ENCODE peak calls at places on chromosome 4, in four cellular contexts. K, E, B and U are unnamed samples. For H3K4me1, the result is how much of the 10 kb centered on the place peaks cover.

GRCh38 chr4:89579776-89580175 is 257.2 kb downstream of the SNCA start:
- DNase-seq in K (no peak), E (no peak), B (no peak), U (no peak)

GRCh38 chr4:78951862-78952472 is 12.7 kb upstream of the PAQR3 start:
- DNase-seq in K (no peak), E (no peak), B (no peak), U (no peak)

GRCh38 chr4:154741877-154742851 is 1.6 kb upstream of the LRAT start:
- DNase-seq in K (peak), E (no peak), B (no peak), U (no peak)

GRCh38 chr4:37675587-37676290 is 10.4 kb downstream of the RELL1 start:
- DNase-seq in K (no peak), E (no peak), B (no peak), U (no peak)

GRCh38 chr4:82842593-82842992 is 44.0 kb upstream of the SCD5 start:
- DNase-seq in K (no peak), E (no peak), B (no peak), U (no peak)

GRCh38 chr4:39036172-39036571 is 4.0 kb upstream of the TMEM156 start:
- DNase-seq in K (peak), E (no peak), B (no peak), U (no peak)

GRCh38 chr4:102503831-102504786 is 3.0 kb downstream of the NFKB1 start:
- DNase-seq in K (no peak), E (no peak), B (no peak), U (no peak)

GRCh38 chr4:148874331-148874730 is 432.1 kb upstream of the NR3C2 start:
- DNase-seq in K (no peak), E (no peak), B (no peak), U (no peak)

GRCh38 chr4:40731792-40732245 is 17.9 kb upstream of the NSUN7 start:
- DNase-seq in K (no peak), E (no peak), B (peak), U (no peak)

GRCh38 chr4:120921456-120922389 is 803 bp downstream of the PRDM5 start:
- DNase-seq in K (peak), E (peak), B (peak), U (peak)

GRCh38 chr4:133452669-133453068 is 303.6 kb downstream of the PCDH10 start:
- DNase-seq in K (no peak), E (no peak), B (no peak), U (no peak)

GRCh38 chr4:114601304-114602052 is 2.9 kb downstream of the UGT8 start:
- DNase-seq in K (no peak), E (no peak), B (no peak), U (no peak)

GRCh38 chr4:122854444-122854843 is 27.8 kb downstream of the FGF2 start:
- DNase-seq in K (no peak), E (peak), B (no peak), U (no peak)

GRCh38 chr4:3532714-3533336 is 603 bp upstream of the LRPAP1 start:
- DNase-seq in K (no peak), E (peak), B (no peak), U (no peak)

GRCh38 chr4:85929926-85930325 is 429.9 kb downstream of the MAPK10 start:
- DNase-seq in K (no peak), E (no peak), B (no peak), U (no peak)

GRCh38 chr4:57075353-57075752 is 34.8 kb downstream of the IGFBP7 start:
- DNase-seq in K (no peak), E (no peak), B (no peak), U (no peak)

GRCh38 chr4:138659640-138660325 is 355.8 kb upstream of the NOCT start:
- DNase-seq in K (peak), E (no peak), B (no peak), U (no peak)

GRCh38 chr4:95231713-95232112 is 317.1 kb downstream of the UNC5C start:
- DNase-seq in K (no peak), E (no peak), B (no peak), U (no peak)

GRCh38 chr4:88341227-88342192 is 37.1 kb upstream of the HERC6 start:
- DNase-seq in K (peak), E (no peak), B (no peak), U (no peak)

GRCh38 chr4:46836584-46836983 is 72.5 kb downstream of the COX7B2 start:
- DNase-seq in K (no peak), E (no peak), B (no peak), U (no peak)

GRCh38 chr4:87419578-87420249 is 2.7 kb upstream of the NUDT9 start:
- DNase-seq in K (peak), E (no peak), B (no peak), U (no peak)

GRCh38 chr4:75710246-75710645 is 14.1 kb upstream of the USO1 start:
- DNase-seq in K (peak), E (no peak), B (no peak), U (no peak)

GRCh38 chr4:40909363-40909876 is 159.7 kb downstream of the NSUN7 start:
- DNase-seq in K (peak), E (peak), B (no peak), U (no peak)

GRCh38 chr4:17324431-17324830 is 187.5 kb downstream of the QDPR start:
- DNase-seq in K (peak), E (no peak), B (no peak), U (no peak)

GRCh38 chr4:55768291-55768690 is 51.3 kb upstream of the EXOC1L start:
- DNase-seq in K (peak), E (no peak), B (no peak), U (no peak)

GRCh38 chr4:110625593-110626292 is 2.9 kb upstream of the PITX2 start:
- DNase-seq in K (no peak), E (no peak), B (no peak), U (no peak)

GRCh38 chr4:67820903-67821302 is 62.9 kb downstream of the TMPRSS11D start:
- DNase-seq in K (no peak), E (no peak), B (no peak), U (no peak)

GRCh38 chr4:138734746-138735145 is 280.8 kb upstream of the NOCT start:
- DNase-seq in K (peak), E (no peak), B (no peak), U (no peak)

GRCh38 chr4:48756689-48757220 is 23.3 kb downstream of the FRYL start:
- DNase-seq in K (peak), E (no peak), B (no peak), U (no peak)

GRCh38 chr4:127145001-127145400 is 487.8 kb upstream of the INTU start:
- DNase-seq in K (no peak), E (no peak), B (no peak), U (no peak)

GRCh38 chr4:108043536-108043935 is 53.8 kb downstream of the HADH start:
- DNase-seq in K (no peak), E (no peak), B (no peak), U (no peak)

GRCh38 chr4:35228318-35228717 is 1016.0 kb downstream of the ARAP2 start:
- DNase-seq in K (no peak), E (no peak), B (no peak), U (no peak)

GRCh38 chr4:142372570-142373300 is 473.4 kb downstream of the INPP4B start:
- DNase-seq in K (no peak), E (no peak), B (no peak), U (no peak)

GRCh38 chr4:95676190-95676589 is 127.4 kb upstream of the UNC5C start:
- DNase-seq in K (no peak), E (no peak), B (no peak), U (no peak)

GRCh38 chr4:40238700-40239548 is 42.1 kb downstream of the RHOH start:
- DNase-seq in K (no peak), E (no peak), B (no peak), U (no peak)

GRCh38 chr4:22515888-22516541 is at the start of gene ADGRA3:
- DNase-seq in K (peak), E (peak), B (peak), U (peak)

GRCh38 chr4:54228064-54228527 is 997 bp upstream of the PDGFRA start:
- DNase-seq in K (peak), E (peak), B (peak), U (peak)

GRCh38 chr4:54227261-54228063 is 1.6 kb upstream of the PDGFRA start:
- DNase-seq in K (peak), E (peak), B (no peak), U (no peak)

GRCh38 chr4:54224960-54225670 is 4.0 kb upstream of the PDGFRA start:
- DNase-seq in K (no peak), E (no peak), B (no peak), U (no peak)

GRCh38 chr4:54226399-54227260 is 2.5 kb upstream of the PDGFRA start:
- DNase-seq in K (peak), E (peak), B (peak), U (no peak)

DNA sequence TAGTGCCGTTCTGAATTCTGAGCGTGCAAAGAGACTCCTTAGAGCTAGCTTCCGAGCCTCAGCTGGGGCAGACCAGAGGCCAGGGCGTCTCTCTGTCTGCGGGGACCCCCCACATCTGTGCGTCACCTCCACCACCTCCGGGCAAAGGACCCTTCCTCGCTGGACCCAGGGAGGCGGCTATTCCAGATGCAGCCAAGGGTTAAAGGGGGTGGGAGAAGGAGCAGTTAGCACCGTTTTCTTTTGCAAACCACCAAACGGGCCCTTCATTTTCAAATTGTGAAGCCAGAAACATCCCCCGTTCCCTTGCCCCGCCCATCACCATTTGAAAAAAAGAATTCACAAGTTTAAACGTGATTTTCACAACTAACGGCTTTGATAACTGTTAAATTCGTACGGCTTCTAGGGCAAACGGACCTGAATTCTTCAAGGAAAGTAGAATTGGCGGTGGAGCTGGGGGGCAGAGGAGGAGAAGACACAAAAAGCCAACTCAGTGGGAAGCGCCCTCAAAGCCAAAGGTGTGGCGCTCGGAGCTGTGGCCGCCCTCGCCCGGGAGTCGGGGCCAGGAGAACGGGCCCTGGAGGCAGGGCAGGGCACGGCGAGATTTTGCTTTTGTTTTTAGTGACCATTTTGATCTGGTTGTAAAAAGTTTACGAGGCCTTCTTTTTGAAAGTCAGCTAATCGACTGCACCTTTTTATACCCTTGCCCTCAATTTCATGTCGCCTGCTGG is 3.3 kb upstream of the PDGFRA start:
- DNase-seq in K (no peak), E (no peak), B (no peak), U (no peak)
- H3K4me3 ChIP-seq in K (peak), E (peak), B (peak), U (peak)

GRCh38 chr4:10090467-10091250 is 25.9 kb downstream of the WDR1 start:
- DNase-seq in K (no peak), E (no peak), B (peak), U (no peak)

GRCh38 chr4:10091531-10092181 is 24.9 kb downstream of the WDR1 start:
- DNase-seq in K (no peak), E (no peak), B (peak), U (no peak)

GRCh38 chr4:10093273-10093621 is 23.4 kb downstream of the WDR1 start:
- DNase-seq in K (no peak), E (no peak), B (no peak), U (no peak)

GRCh38 chr4:10093801-10094552 is 22.6 kb downstream of the WDR1 start:
- DNase-seq in K (peak), E (no peak), B (no peak), U (no peak)

GRCh38 chr4:10092481-10093272 is 23.9 kb downstream of the WDR1 start:
- DNase-seq in K (no peak), E (no peak), B (peak), U (no peak)
- H3K4me1 ChIP-seq in K (half or more), E (half or more), B (half or more), U (under half)

DNA sequence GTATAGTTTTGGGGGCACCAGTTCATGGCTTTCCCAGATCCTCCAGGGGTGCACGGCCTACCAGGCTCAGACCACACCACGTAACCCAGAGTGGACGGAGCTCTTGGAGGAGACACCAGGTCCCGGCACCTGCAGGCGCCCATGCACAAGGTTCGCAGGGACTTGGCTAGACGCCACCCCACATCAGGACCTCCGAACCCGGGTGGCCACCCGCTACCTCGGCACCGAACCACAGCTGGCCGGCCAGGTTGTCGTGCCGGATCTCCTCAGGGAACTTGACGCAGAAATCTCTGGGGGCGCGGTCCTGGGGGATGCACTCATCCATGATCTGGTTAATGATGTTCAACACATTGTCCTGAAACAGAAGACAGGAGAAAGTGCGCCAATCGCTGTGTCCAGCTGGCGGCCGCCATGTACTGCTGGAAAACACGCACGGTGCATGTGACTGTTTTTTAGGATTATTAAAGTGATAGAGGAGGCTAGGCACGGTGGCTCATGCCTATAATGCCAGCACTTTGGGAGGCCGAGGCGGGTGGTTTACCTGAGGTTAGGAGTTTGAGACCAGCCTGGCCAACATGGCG is 77.1 kb downstream of the ZFYVE28 start:
- DNase-seq in K (no peak), E (peak), B (no peak), U (peak)
- H3K4me3 ChIP-seq in K (no peak), E (no peak), B (no peak), U (no peak)

GRCh38 chr4:153228512-153229145 is 24.4 kb downstream of the TRIM2 start:
- DNase-seq in K (no peak), E (no peak), B (no peak), U (no peak)
- H3K4me1 ChIP-seq in K (under half), E (under half), B (half or more), U (under half)

GRCh38 chr4:1629704-1630093 is 54.4 kb downstream of the FAM53A start:
- DNase-seq in K (no peak), E (no peak), B (no peak), U (no peak)
- H3K4me3 ChIP-seq in K (no peak), E (no peak), B (no peak), U (no peak)

GRCh38 chr4:153566751-153567150 is 100.6 kb downstream of the TMEM131L start:
- DNase-seq in K (no peak), E (no peak), B (peak), U (no peak)

GRCh38 chr4:153560918-153561317 is 94.8 kb downstream of the TMEM131L start:
- DNase-seq in K (peak), E (no peak), B (no peak), U (no peak)

GRCh38 chr4:153570228-153570973 is 104.2 kb downstream of the TMEM131L start:
- DNase-seq in K (no peak), E (no peak), B (no peak), U (no peak)

GRCh38 chr4:153564630-153565525 is 98.7 kb downstream of the TMEM131L start:
- DNase-seq in K (peak), E (no peak), B (no peak), U (no peak)
- H3K4me1 ChIP-seq in K (under half), E (under half), B (half or more), U (under half)

GRCh38 chr4:109462802-109463201 is 29.2 kb downstream of the SEC24B start:
- DNase-seq in K (no peak), E (no peak), B (no peak), U (no peak)

GRCh38 chr4:109465065-109465464 is 31.4 kb downstream of the SEC24B start:
- DNase-seq in K (no peak), E (no peak), B (no peak), U (no peak)

GRCh38 chr4:109462297-109462696 is 28.7 kb downstream of the SEC24B start:
- DNase-seq in K (no peak), E (no peak), B (no peak), U (no peak)
- H3K4me3 ChIP-seq in K (no peak), E (no peak), B (no peak), U (no peak)